ENCODE peak calls at places on chromosomes 13 and 19, in ten cellular contexts. W, Z, P, G, Y, S, V, D, C and F are unnamed samples.

GRCh38 chr13:72808917-72809500 is 27.1 kb downstream of the PIBF1 start:
- DNase-seq in W (peak; percentile 21), Z (no peak), P (no peak), G (no peak), Y (peak; percentile 6), S (no peak), V (no peak), D (no peak), C (no peak), F (no peak)

GRCh38 chr19:21084343-21084742 is 2.3 kb downstream of the ZNF714 start:
- DNase-seq in W (peak; percentile 24), Z (no peak), P (no peak), G (no peak), Y (peak; percentile 79), S (no peak), V (no peak), D (no peak), C (no peak), F (no peak)

GRCh38 chr13:39455534-39456175 is 147.3 kb downstream of the LHFPL6 start:
- DNase-seq in W (peak; percentile 34), Z (no peak), P (no peak), G (no peak), Y (peak; percentile 21), S (no peak), V (no peak), D (no peak), C (no peak), F (no peak)

GRCh38 chr13:99303863-99304521 is 3.2 kb downstream of the GPR183 start:
- DNase-seq in W (no peak), Z (peak; percentile 69), P (no peak), G (no peak), Y (no peak), S (no peak), V (no peak), D (no peak), C (no peak), F (no peak)

GRCh38 chr13:79492313-79492798 is 11.4 kb downstream of the NDFIP2 start:
- DNase-seq in W (peak; percentile 14), Z (no peak), P (no peak), G (no peak), Y (peak; percentile 13), S (no peak), V (no peak), D (no peak), C (no peak), F (peak; percentile 59)

GRCh38 chr13:79541426-79542049 is 60.6 kb downstream of the NDFIP2 start:
- DNase-seq in W (peak; percentile 83), Z (no peak), P (no peak), G (no peak), Y (peak; percentile 73), S (peak; percentile 57), V (no peak), D (no peak), C (no peak), F (no peak)

GRCh38 chr13:33763021-33763420 is 54.9 kb upstream of the RFC3 start:
- DNase-seq in W (peak; percentile 51), Z (no peak), P (no peak), G (no peak), Y (no peak), S (no peak), V (no peak), D (no peak), C (no peak), F (no peak)

GRCh38 chr19:46890423-46891170 is 29.8 kb downstream of the ARHGAP35 start:
- DNase-seq in W (peak; percentile 65), Z (no peak), P (no peak), G (no peak), Y (peak; percentile 92), S (no peak), V (no peak), D (no peak), C (peak; percentile 55), F (no peak)

GRCh38 chr13:46172531-46172991 is 9.4 kb downstream of the LCP1 start:
- DNase-seq in W (no peak), Z (peak; percentile 69), P (no peak), G (no peak), Y (no peak), S (no peak), V (no peak), D (no peak), C (no peak), F (no peak)

GRCh38 chr13:44117351-44117750 is 237.6 kb downstream of the LACC1 start:
- DNase-seq in W (peak; percentile 52), Z (no peak), P (no peak), G (no peak), Y (peak; percentile 48), S (no peak), V (no peak), D (no peak), C (no peak), F (no peak)

GRCh38 chr13:20505405-20506366 is 20.0 kb downstream of the CRYL1 start:
- DNase-seq in W (no peak), Z (no peak), P (no peak), G (no peak), Y (no peak), S (no peak), V (no peak), D (no peak), C (no peak), F (no peak)

GRCh38 chr13:31773538-31773937 is 34.2 kb downstream of the RXFP2 start:
- DNase-seq in W (peak; percentile 82), Z (no peak), P (no peak), G (no peak), Y (peak; percentile 91), S (no peak), V (no peak), D (no peak), C (no peak), F (no peak)

GRCh38 chr13:81171065-81171647 is 830.2 kb upstream of the SPRY2 start:
- DNase-seq in W (peak; percentile 18), Z (no peak), P (no peak), G (no peak), Y (no peak), S (no peak), V (no peak), D (no peak), C (no peak), F (no peak)

GRCh38 chr19:35248310-35249145 is at the start of gene LSR:
- DNase-seq in W (no peak), Z (peak; percentile 95), P (no peak), G (peak; percentile 47), Y (no peak), S (no peak), V (peak; percentile 53), D (peak; percentile 85), C (peak; percentile 94), F (peak; percentile 97)

GRCh38 chr19:1046836-1047695 is 7.2 kb downstream of the ABCA7 start:
- DNase-seq in W (no peak), Z (peak; percentile 63), P (peak; percentile 15), G (peak; percentile 13), Y (no peak), S (no peak), V (no peak), D (no peak), C (peak; percentile 50), F (no peak)

GRCh38 chr19:14555918-14556661 is 15.8 kb downstream of the NDUFB7 start:
- DNase-seq in W (no peak), Z (no peak), P (no peak), G (no peak), Y (peak; percentile 34), S (no peak), V (no peak), D (peak; percentile 67), C (no peak), F (no peak)
- H3K4me3 ChIP-seq in W (peak overlapping the region; percentile 7), Z (no peak overlapping the region), P (no peak overlapping the region), G (peak overlapping the region; percentile 33), Y (no peak overlapping the region), S (no peak overlapping the region), V (no peak overlapping the region), D (no peak overlapping the region), C (peak overlapping the region; percentile 37), F (no peak overlapping the region)

GRCh38 chr19:15551183-15552004 is 43.1 kb downstream of the CYP4F22 start:
- DNase-seq in W (peak; percentile 12), Z (peak; percentile 72), P (peak; percentile 66), G (no peak), Y (no peak), S (no peak), V (peak; percentile 20), D (no peak), C (peak; percentile 54), F (peak; percentile 97)
- H3K4me3 ChIP-seq in W (peak overlapping the region; percentile 10), Z (no peak overlapping the region), P (peak overlapping the region; percentile 32), G (peak overlapping the region; percentile 47), Y (peak overlapping the region; percentile 9), S (no peak overlapping the region), V (peak overlapping the region; percentile 15), D (peak overlapping the region; percentile 4), C (peak overlapping the region; percentile 41), F (no peak overlapping the region)

GRCh38 chr19:56217039-56217949 is 15.2 kb downstream of the ZSCAN5C start:
- DNase-seq in W (peak; percentile 38), Z (no peak), P (no peak), G (no peak), Y (peak; percentile 4), S (no peak), V (peak; percentile 21), D (no peak), C (no peak), F (peak; percentile 86)

DNA sequence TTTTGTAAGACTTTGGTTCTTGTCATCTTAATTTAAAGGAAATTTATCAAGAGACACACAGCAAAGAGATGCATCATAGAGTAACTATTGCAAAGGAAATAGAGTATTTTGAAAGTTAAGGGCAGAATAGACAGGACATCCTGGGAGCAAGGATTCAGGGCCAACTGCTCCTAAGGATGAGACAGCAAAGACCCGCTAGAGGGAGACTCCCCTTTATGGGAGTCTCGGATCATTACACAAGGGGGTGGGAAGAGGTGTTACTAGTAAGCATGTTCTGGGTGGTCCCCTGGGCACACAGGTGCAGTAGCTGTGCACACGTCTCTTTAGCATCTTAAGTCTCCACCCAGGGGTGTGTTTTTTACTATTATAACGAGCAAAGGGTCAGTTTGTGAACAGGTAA is 9.6 kb downstream of the ZSCAN5C start:
- DNase-seq in W (no peak), Z (no peak), P (no peak), G (no peak), Y (no peak), S (no peak), V (no peak), D (no peak), C (no peak), F (no peak)
- H3K4me3 ChIP-seq in W (no peak overlapping the region), Z (no peak overlapping the region), P (no peak overlapping the region), G (no peak overlapping the region), Y (no peak overlapping the region), S (no peak overlapping the region), V (no peak overlapping the region), D (no peak overlapping the region), C (no peak overlapping the region), F (no peak overlapping the region)

GRCh38 chr19:30180691-30181090 is 191.5 kb upstream of the ZNF536 start:
- DNase-seq in W (no peak), Z (no peak), P (no peak), G (no peak), Y (no peak), S (no peak), V (no peak), D (no peak), C (no peak), F (no peak)
- H3K4me3 ChIP-seq in W (no peak overlapping the region), Z (no peak overlapping the region), P (no peak overlapping the region), G (no peak overlapping the region), Y (no peak overlapping the region), S (no peak overlapping the region), V (no peak overlapping the region), D (no peak overlapping the region), C (no peak overlapping the region), F (no peak overlapping the region)